ENCODE peak calls at places on chromosome 22, in seven cellular contexts. X is putamen; L is CD4-positive, CD25-positive, alpha-beta regulatory T cell; N is occipital lobe; A is activated CD4-positive, alpha-beta T cell treated with anti-CD3 and anti-CD28 coated beads for 24 hours; D is AG04449; E is heart left ventricle. M is an unnamed sample.

GRCh38 chr22:44391026-44391425 is 78.3 kb upstream of the SHISAL1 start:
- DNase-seq in X (no peak), L (no peak), N (no peak), A (no peak), D (no peak), E (no peak), M (no peak)

GRCh38 chr22:24697671-24698082 is 76.8 kb downstream of the PIWIL3 start:
- DNase-seq in X (no peak), L (no peak), N (no peak), A (no peak), D (no peak), E (no peak), M (peak)

GRCh38 chr22:38327805-38328204 is 10.6 kb upstream of the CSNK1E start:
- DNase-seq in X (no peak), L (no peak), N (no peak), A (no peak), D (peak), E (no peak), M (no peak)

GRCh38 chr22:40603088-40603605 is 33.4 kb downstream of the MRTFA start:
- DNase-seq in X (no peak), L (no peak), N (no peak), A (no peak), D (no peak), E (no peak), M (no peak)

GRCh38 chr22:24824915-24825314 is 18.9 kb downstream of the SGSM1 start:
- DNase-seq in X (no peak), L (no peak), N (no peak), A (no peak), D (no peak), E (no peak), M (no peak)

GRCh38 chr22:21856197-21856596 is 11.2 kb downstream of the MAPK1 start:
- DNase-seq in X (no peak), L (no peak), N (no peak), A (no peak), D (no peak), E (no peak), M (no peak)

GRCh38 chr22:20793386-20794131 is 19.6 kb downstream of the SERPIND1 start:
- DNase-seq in X (peak), L (no peak), N (no peak), A (no peak), D (no peak), E (no peak), M (no peak)

GRCh38 chr22:33803371-33803770 is 116.9 kb downstream of the LARGE1 start:
- DNase-seq in X (no peak), L (no peak), N (peak), A (no peak), D (peak), E (no peak), M (peak)

GRCh38 chr22:35728639-35729308 is 11.1 kb downstream of the APOL5 start:
- DNase-seq in X (no peak), L (no peak), N (no peak), A (no peak), D (no peak), E (no peak), M (no peak)

GRCh38 chr22:39686178-39686620 is 115.6 kb downstream of the CACNA1I start:
- DNase-seq in X (no peak), L (no peak), N (no peak), A (no peak), D (no peak), E (no peak), M (no peak)

GRCh38 chr22:39294571-39295468 is 24.6 kb downstream of the RPL3 start:
- DNase-seq in X (no peak), L (no peak), N (no peak), A (no peak), D (no peak), E (no peak), M (no peak)

GRCh38 chr22:29987143-29987542 is 93.1 kb upstream of the HORMAD2 start:
- DNase-seq in X (peak), L (no peak), N (peak), A (no peak), D (no peak), E (no peak), M (no peak)

GRCh38 chr22:32080904-32081303 is 37.8 kb downstream of the SLC5A1 start:
- DNase-seq in X (peak), L (no peak), N (no peak), A (peak), D (no peak), E (no peak), M (peak)

GRCh38 chr22:19897726-19898515 is 43.2 kb upstream of the GNB1L start:
- DNase-seq in X (no peak), L (no peak), N (no peak), A (no peak), D (no peak), E (no peak), M (no peak)

GRCh38 chr22:39122772-39123470 is 25.9 kb downstream of the APOBEC3H start:
- DNase-seq in X (no peak), L (no peak), N (no peak), A (no peak), D (no peak), E (no peak), M (no peak)

GRCh38 chr22:40381461-40381860 is 11.1 kb downstream of the SGSM3 start:
- DNase-seq in X (no peak), L (no peak), N (no peak), A (no peak), D (no peak), E (no peak), M (no peak)

GRCh38 chr22:18954333-18954732 is 18.2 kb upstream of the PRODH start:
- DNase-seq in X (no peak), L (peak), N (peak), A (peak), D (no peak), E (peak), M (peak)

GRCh38 chr22:43992331-43992821 is 31.7 kb upstream of the PARVB start:
- DNase-seq in X (no peak), L (no peak), N (no peak), A (no peak), D (peak), E (no peak), M (no peak)

GRCh38 chr22:20212754-20213699 is 55.1 kb downstream of the RTN4R start:
- DNase-seq in X (no peak), L (no peak), N (peak), A (no peak), D (no peak), E (no peak), M (no peak)

GRCh38 chr22:47094861-47095330 is 332.4 kb downstream of the TBC1D22A start:
- DNase-seq in X (no peak), L (no peak), N (no peak), A (no peak), D (no peak), E (no peak), M (no peak)

GRCh38 chr22:49351761-49352221 is 475.9 kb downstream of the BRD1 start:
- DNase-seq in X (no peak), L (no peak), N (no peak), A (no peak), D (no peak), E (no peak), M (no peak)

GRCh38 chr22:42937164-42937854 is 77.6 kb downstream of the PACSIN2 start:
- DNase-seq in X (no peak), L (no peak), N (no peak), A (no peak), D (peak), E (no peak), M (no peak)

GRCh38 chr22:40128989-40129388 is 48.7 kb upstream of the TNRC6B start:
- DNase-seq in X (no peak), L (no peak), N (no peak), A (no peak), D (no peak), E (peak), M (no peak)

GRCh38 chr22:49767355-49768062 is 60.2 kb downstream of the BRD1 start:
- DNase-seq in X (no peak), L (no peak), N (no peak), A (no peak), D (no peak), E (no peak), M (peak)

GRCh38 chr22:25327018-25327755 is 107.7 kb downstream of the CRYBB2 start:
- DNase-seq in X (no peak), L (no peak), N (no peak), A (no peak), D (no peak), E (no peak), M (no peak)

GRCh38 chr22:21937041-21937820 is 15.4 kb downstream of the PPM1F start:
- DNase-seq in X (peak), L (no peak), N (peak), A (no peak), D (no peak), E (peak), M (no peak)

GRCh38 chr22:50577987-50578775 is at the start of gene CPT1B:
- DNase-seq in X (no peak), L (no peak), N (no peak), A (no peak), D (no peak), E (peak), M (no peak)

GRCh38 chr22:44736581-44737413 is 15.6 kb upstream of the ARHGAP8 start:
- DNase-seq in X (no peak), L (no peak), N (no peak), A (no peak), D (no peak), E (no peak), M (no peak)

GRCh38 chr22:47384977-47385376 is 622.5 kb downstream of the TBC1D22A start:
- DNase-seq in X (no peak), L (no peak), N (no peak), A (no peak), D (no peak), E (no peak), M (no peak)

GRCh38 chr22:30294066-30294465 is 4.8 kb upstream of the CASTOR1 start:
- DNase-seq in X (no peak), L (no peak), N (no peak), A (no peak), D (no peak), E (no peak), M (no peak)

GRCh38 chr22:45268167-45268957 is 16.4 kb upstream of the UPK3A start:
- DNase-seq in X (no peak), L (peak), N (no peak), A (no peak), D (no peak), E (no peak), M (no peak)

GRCh38 chr22:45475876-45476514 is 26.7 kb upstream of the FBLN1 start:
- DNase-seq in X (no peak), L (no peak), N (no peak), A (no peak), D (no peak), E (no peak), M (peak)

GRCh38 chr22:17797721-17798559 is 23.7 kb upstream of the BID start:
- DNase-seq in X (no peak), L (no peak), N (no peak), A (no peak), D (no peak), E (no peak), M (no peak)

GRCh38 chr22:27135582-27135981 is 478.2 kb downstream of the MIAT start:
- DNase-seq in X (no peak), L (no peak), N (no peak), A (no peak), D (no peak), E (no peak), M (no peak)

GRCh38 chr22:48823941-48824340 is 1003.7 kb downstream of the BRD1 start:
- DNase-seq in X (no peak), L (no peak), N (no peak), A (no peak), D (no peak), E (no peak), M (no peak)

GRCh38 chr22:35178446-35178845 is 78.8 kb upstream of the HMGXB4 start:
- DNase-seq in X (no peak), L (no peak), N (no peak), A (no peak), D (no peak), E (no peak), M (no peak)